ENCODE peak calls at places on chromosomes 11 and 22, in ten cellular contexts. Q, V, I, B, S, A, E, C, Y and L are unnamed samples.

GRCh38 chr11:3859373-3859881 is 4.0 kb downstream of the STIM1 start:
- DNase-seq in Q (peak), V (no peak), I (peak), B (no peak), S (no peak), A (no peak), E (no peak), C (no peak), Y (no peak), L (no peak)

GRCh38 chr11:22656128-22656527 is 10.3 kb upstream of the GAS2 start:
- DNase-seq in Q (no peak), V (no peak), I (no peak), B (no peak), S (no peak), A (no peak), E (no peak), C (no peak), Y (peak), L (no peak)

GRCh38 chr11:862028-862703 is 19.5 kb downstream of the TSPAN4 start:
- DNase-seq in Q (peak), V (no peak), I (no peak), B (no peak), S (no peak), A (no peak), E (no peak), C (no peak), Y (no peak), L (no peak)

GRCh38 chr11:37811349-37811748 is 1213.3 kb upstream of the RAG2 start:
- DNase-seq in Q (no peak), V (no peak), I (no peak), B (no peak), S (no peak), A (no peak), E (no peak), C (no peak), Y (no peak), L (no peak)

GRCh38 chr11:48080301-48080861 is 100.0 kb downstream of the PTPRJ start:
- DNase-seq in Q (no peak), V (no peak), I (no peak), B (no peak), S (no peak), A (no peak), E (no peak), C (no peak), Y (no peak), L (no peak)

GRCh38 chr11:117026593-117027330 is 71.5 kb downstream of the SIK3 start:
- DNase-seq in Q (no peak), V (no peak), I (no peak), B (no peak), S (peak), A (peak), E (no peak), C (no peak), Y (peak), L (no peak)

GRCh38 chr11:47480762-47481161 is 31.8 kb upstream of the RAPSN start:
- DNase-seq in Q (no peak), V (no peak), I (no peak), B (no peak), S (no peak), A (no peak), E (no peak), C (no peak), Y (peak), L (no peak)

GRCh38 chr11:5983443-5983842 is 3.3 kb downstream of the OR52L1 start:
- DNase-seq in Q (no peak), V (no peak), I (no peak), B (no peak), S (no peak), A (no peak), E (no peak), C (no peak), Y (no peak), L (no peak)

GRCh38 chr22:36405671-36406070 is 17.9 kb upstream of the MYH9 start:
- DNase-seq in Q (no peak), V (no peak), I (peak), B (no peak), S (peak), A (peak), E (no peak), C (no peak), Y (peak), L (no peak)

GRCh38 chr11:120539681-120540369 is 28.3 kb downstream of the GRIK4 start:
- DNase-seq in Q (no peak), V (no peak), I (no peak), B (no peak), S (peak), A (peak), E (no peak), C (no peak), Y (peak), L (no peak)

GRCh38 chr11:6414874-6415328 is 4.0 kb downstream of the APBB1 start:
- DNase-seq in Q (no peak), V (no peak), I (peak), B (no peak), S (peak), A (no peak), E (no peak), C (no peak), Y (peak), L (no peak)

GRCh38 chr11:66475349-66476172 is 4.7 kb upstream of the DPP3 start:
- DNase-seq in Q (no peak), V (no peak), I (no peak), B (no peak), S (no peak), A (no peak), E (no peak), C (no peak), Y (no peak), L (no peak)

GRCh38 chr11:1438261-1438966 is 48.2 kb downstream of the MOB2 start:
- DNase-seq in Q (no peak), V (no peak), I (no peak), B (no peak), S (no peak), A (no peak), E (no peak), C (no peak), Y (no peak), L (no peak)

GRCh38 chr11:56911312-56911711 is 77.4 kb upstream of the OR5AK2 start:
- DNase-seq in Q (no peak), V (no peak), I (no peak), B (no peak), S (no peak), A (no peak), E (no peak), C (no peak), Y (peak), L (no peak)

GRCh38 chr11:72202571-72202970 is 10.6 kb downstream of the FOLR1 start:
- DNase-seq in Q (no peak), V (no peak), I (no peak), B (no peak), S (no peak), A (no peak), E (no peak), C (no peak), Y (no peak), L (no peak)